ENCODE peak calls at places on chromosomes 6 and 20, in eight cellular contexts. M is H4, A is mesothelial cell of epicardium, K is fibroblast of the conjunctiva, O is iPS-NIHi11, F is GM03348, W is choroid plexus epithelial cell, G is HCEC 1CT. X is an unnamed sample.

GRCh38 chr6:138517635-138518034 is 18.3 kb upstream of the NHSL1 start:
- DNase-seq in M (peak), A (no peak), W (peak), G (peak), F (peak), K (no peak), O (peak), X (no peak)

GRCh38 chr6:170108456-170108855 is 182.4 kb downstream of the DLL1 start:
- DNase-seq in K (no peak), O (no peak), M (no peak), F (no peak), A (no peak), G (no peak), W (no peak), X (no peak)

GRCh38 chr6:25147191-25147590 is 132.0 kb upstream of the CARMIL1 start:
- DNase-seq in M (no peak), K (no peak), G (no peak), O (no peak), A (no peak), W (no peak), F (no peak), X (no peak)

GRCh38 chr6:74609857-74610256 is 596.0 kb downstream of the COL12A1 start:
- DNase-seq in K (peak), W (no peak), O (no peak), M (no peak), F (no peak), G (peak), A (no peak), X (no peak)

GRCh38 chr20:42589976-42590639 is 599.6 kb downstream of the PTPRT start:
- DNase-seq in G (no peak), M (no peak), O (no peak), A (no peak), K (no peak), F (no peak), W (no peak), X (no peak)

GRCh38 chr20:10490706-10491105 is 55.6 kb downstream of the SLX4IP start:
- DNase-seq in M (no peak), A (no peak), K (no peak), G (no peak), W (peak), F (no peak), O (peak), X (no peak)

GRCh38 chr6:42571611-42572342 is 7.9 kb downstream of the UBR2 start:
- DNase-seq in G (peak), A (no peak), M (no peak), O (no peak), K (no peak), F (no peak), W (no peak), X (no peak)

GRCh38 chr6:141580988-141581387 is 551.7 kb upstream of the GJE1 start:
- DNase-seq in W (peak), A (no peak), F (peak), O (no peak), M (no peak), K (no peak), G (peak), X (no peak)

GRCh38 chr20:41639630-41640029 is 21.5 kb upstream of the CHD6 start:
- DNase-seq in G (no peak), K (no peak), F (no peak), O (no peak), W (no peak), A (no peak), M (no peak), X (no peak)

GRCh38 chr20:5081196-5081595 is 38.6 kb downstream of the PCNA start:
- DNase-seq in K (no peak), O (no peak), W (no peak), M (no peak), A (no peak), G (no peak), F (no peak), X (no peak)

GRCh38 chr6:108102965-108103364 is 28.4 kb upstream of the OSTM1 start:
- DNase-seq in F (no peak), A (no peak), K (no peak), W (no peak), G (no peak), O (no peak), M (no peak), X (no peak)

GRCh38 chr6:166670013-166670412 is 43.0 kb upstream of the RPS6KA2 start:
- DNase-seq in O (no peak), F (no peak), G (no peak), M (no peak), W (no peak), K (no peak), A (no peak), X (no peak)

GRCh38 chr6:7389162-7389450 is 436 bp downstream of the CAGE1 start:
- DNase-seq in G (peak), O (no peak), K (peak), F (peak), W (peak), A (no peak), M (peak), X (no peak)

GRCh38 chr20:49386848-49387605 is 95.4 kb downstream of the KCNB1 start:
- DNase-seq in O (no peak), K (no peak), A (no peak), F (no peak), G (no peak), M (no peak), W (no peak), X (peak)

GRCh38 chr6:36927691-36928546 is 26.6 kb upstream of the PI16 start:
- DNase-seq in M (no peak), W (peak), F (peak), O (no peak), A (no peak), G (no peak), K (no peak), X (no peak)

GRCh38 chr20:22701679-22702308 is 117.4 kb upstream of the FOXA2 start:
- DNase-seq in G (no peak), K (no peak), O (no peak), A (no peak), F (no peak), W (no peak), M (no peak), X (no peak)

GRCh38 chr6:42381850-42382249 is 69.9 kb downstream of the TRERF1 start:
- DNase-seq in M (no peak), O (no peak), G (no peak), K (no peak), F (no peak), A (no peak), W (no peak), X (no peak)

GRCh38 chr6:7261030-7261841 is 51.8 kb downstream of the SSR1 start:
- DNase-seq in G (peak), K (peak), W (peak), A (peak), M (peak), F (peak), O (peak), X (peak)

GRCh38 chr6:35295521-35296315 is 1.9 kb upstream of the DEF6 start:
- DNase-seq in G (no peak), O (no peak), W (no peak), M (no peak), K (no peak), A (no peak), F (no peak), X (no peak)

GRCh38 chr6:168305091-168305749 is 14.4 kb downstream of the DACT2 start:
- DNase-seq in K (no peak), A (no peak), F (no peak), G (no peak), M (no peak), W (no peak), O (no peak), X (no peak)

GRCh38 chr6:36319436-36319762 is 17.3 kb downstream of the BNIP5 start:
- DNase-seq in G (no peak), O (no peak), A (no peak), M (peak), K (no peak), W (no peak), F (no peak), X (peak)

GRCh38 chr6:97440590-97441176 is 157.7 kb upstream of the MMS22L start:
- DNase-seq in W (peak), O (peak), K (no peak), M (peak), F (peak), G (peak), A (no peak), X (peak)

GRCh38 chr20:12237772-12238171 is 320.1 kb downstream of the BTBD3 start:
- DNase-seq in M (no peak), O (no peak), G (peak), A (no peak), W (no peak), K (peak), F (peak), X (no peak)